ENCODE peak calls at places on chromosomes 13 and 19, in eight cellular contexts. A, X, C, Z, O, S, W and U are unnamed samples.

GRCh38 chr19:4294389-4294788 is 7.8 kb downstream of the TMIGD2 start:
- DNase-seq in C (no peak), O (no peak), Z (no peak), W (no peak), A (no peak), S (no peak), X (no peak), U (no peak)

GRCh38 chr19:4352701-4353121 is 9.3 kb downstream of the MPND start:
- DNase-seq in W (no peak), Z (peak; percentile 77), S (peak; percentile 65), C (peak; percentile 78), A (peak; percentile 47), O (no peak), X (no peak), U (no peak)

GRCh38 chr13:37608750-37609339 is 10.3 kb upstream of the POSTN start:
- DNase-seq in S (peak; percentile 1), A (no peak), W (no peak), X (no peak), Z (no peak), C (no peak), O (no peak), U (no peak)

GRCh38 chr19:48990400-48990799 is 2.7 kb downstream of the GYS1 start:
- DNase-seq in O (no peak), Z (no peak), W (no peak), A (no peak), X (no peak), S (no peak), C (no peak), U (no peak)

GRCh38 chr13:35720290-35720689 is 243.8 kb upstream of the MAB21L1 start:
- DNase-seq in Z (no peak), O (no peak), W (no peak), C (no peak), S (no peak), A (no peak), X (no peak), U (no peak)

GRCh38 chr19:52410276-52410675 is 12.6 kb downstream of the ZNF528 start:
- DNase-seq in X (no peak), C (no peak), W (no peak), O (no peak), Z (no peak), A (no peak), S (no peak), U (no peak)

GRCh38 chr13:108834193-108834592 is 204.8 kb downstream of the MYO16 start:
- DNase-seq in Z (no peak), O (no peak), A (no peak), X (no peak), S (no peak), W (no peak), C (no peak), U (no peak)

GRCh38 chr13:64675256-64675892 is 2554.8 kb downstream of the PCDH9 start:
- DNase-seq in X (no peak), O (no peak), C (peak; percentile 9), S (no peak), W (no peak), Z (peak; percentile 22), A (peak; percentile 32), U (no peak)

GRCh38 chr13:80871481-80871880 is 530.6 kb upstream of the SPRY2 start:
- DNase-seq in X (no peak), O (no peak), S (no peak), W (no peak), A (no peak), Z (peak; percentile 62), C (peak; percentile 36), U (no peak)

GRCh38 chr19:55173717-55174409 is 6.2 kb downstream of the SYT5 start:
- DNase-seq in C (peak; percentile 83), O (peak; percentile 66), S (peak; percentile 84), Z (peak; percentile 75), A (peak; percentile 39), X (peak; percentile 27), W (no peak), U (no peak)

GRCh38 chr13:97477824-97478223 is 43.9 kb downstream of the RAP2A start:
- DNase-seq in Z (no peak), S (no peak), O (no peak), A (no peak), X (no peak), W (no peak), C (no peak), U (no peak)

GRCh38 chr19:16327911-16328823 is 3.5 kb downstream of the KLF2 start:
- DNase-seq in C (peak; percentile 97), Z (peak; percentile 96), O (peak; percentile 78), W (peak; percentile 89), A (no peak), S (peak; percentile 68), X (peak; percentile 95), U (peak; percentile 58)

GRCh38 chr19:18416778-18417249 is 2.4 kb upstream of the SSBP4 start:
- DNase-seq in X (peak; percentile 93), C (peak; percentile 96), W (peak; percentile 93), A (peak; percentile 70), S (no peak), Z (peak; percentile 85), O (peak; percentile 96), U (peak; percentile 73)
- H3K27ac ChIP-seq in X (peak overlapping the region; percentile 89), C (peak overlapping the region; percentile 41), W (peak overlapping the region; percentile 86), A (peak overlapping the region; percentile 47), S (no peak overlapping the region), Z (peak overlapping the region; percentile 99), O (peak overlapping the region; percentile 96), U (peak overlapping the region; percentile 83)

GRCh38 chr19:35134601-35135091 is at the start of gene LGI4:
- DNase-seq in S (no peak), C (no peak), W (peak; percentile 63), O (no peak), Z (no peak), X (no peak), A (no peak), U (no peak)

GRCh38 chr19:35136977-35137702 is 1.5 kb upstream of the FXYD1 start:
- DNase-seq in X (no peak), S (no peak), C (no peak), W (peak; percentile 31), Z (no peak), A (peak; percentile 68), O (no peak), U (no peak)

GRCh38 chr19:35136231-35136630 is 1.4 kb upstream of the LGI4 start:
- DNase-seq in X (no peak), Z (no peak), O (no peak), A (no peak), W (no peak), S (no peak), C (no peak), U (no peak)

GRCh38 chr19:35133826-35134225 is 1.0 kb downstream of the LGI4 start:
- DNase-seq in O (no peak), A (no peak), Z (no peak), C (no peak), X (no peak), W (no peak), S (no peak), U (no peak)

DNA sequence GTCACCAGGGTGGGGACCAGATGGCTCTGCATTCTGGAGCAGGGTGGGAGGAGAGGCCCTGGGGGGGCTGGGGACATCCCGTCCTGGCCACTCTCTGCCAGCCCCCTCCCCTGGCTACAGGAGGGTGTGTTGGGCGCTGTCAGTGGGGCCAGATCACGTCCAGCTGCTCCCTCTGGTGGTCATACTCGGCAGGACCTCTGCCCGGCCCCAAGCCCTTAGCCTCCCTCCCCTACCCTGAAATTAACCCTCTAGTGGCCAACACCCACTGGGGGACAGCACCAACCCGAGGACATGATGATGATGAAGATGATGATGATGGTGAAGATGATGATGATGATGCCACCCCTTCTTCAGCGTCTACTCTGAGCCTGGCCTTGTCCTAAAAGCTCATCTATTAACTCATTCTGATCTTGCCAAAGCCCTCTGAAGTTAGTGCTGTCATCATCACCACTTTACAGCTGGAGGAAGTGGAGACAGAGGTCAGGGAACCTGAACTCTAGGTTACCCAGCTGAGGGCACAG is 590 bp upstream of the LGI4 start:
- DNase-seq in C (peak; percentile 76), X (peak; percentile 78), A (peak; percentile 65), Z (peak; percentile 65), O (peak; percentile 80), S (peak; percentile 79), W (peak; percentile 94), U (peak; percentile 45)
- H3K4me3 ChIP-seq in C (peak overlapping the region; percentile 16), X (peak overlapping the region; percentile 44), A (no peak overlapping the region), Z (no peak overlapping the region), O (peak overlapping the region; percentile 46), S (no peak overlapping the region), W (peak overlapping the region; percentile 66), U (no peak overlapping the region)

GRCh38 chr19:17943284-17944221 is 10.7 kb downstream of the CCDC124 start:
- DNase-seq in W (no peak), A (no peak), S (no peak), X (no peak), O (no peak), C (no peak), Z (no peak), U (no peak)

GRCh38 chr19:17946965-17947784 is 14.4 kb downstream of the CCDC124 start:
- DNase-seq in O (no peak), S (no peak), Z (no peak), C (no peak), A (peak; percentile 13), W (no peak), X (no peak), U (no peak)

GRCh38 chr19:17942181-17942580 is 9.4 kb downstream of the CCDC124 start:
- DNase-seq in X (no peak), Z (no peak), O (no peak), C (no peak), A (no peak), W (no peak), S (no peak), U (no peak)

GRCh38 chr19:17942582-17943283 is 9.9 kb downstream of the CCDC124 start:
- DNase-seq in A (no peak), O (no peak), W (no peak), Z (no peak), S (no peak), X (no peak), C (no peak), U (no peak)

GRCh38 chr19:17944301-17944700 is 11.5 kb downstream of the CCDC124 start:
- DNase-seq in O (no peak), Z (peak; percentile 86), W (no peak), S (no peak), X (no peak), C (peak; percentile 71), A (no peak), U (no peak)
- H3K27ac ChIP-seq in O (no peak overlapping the region), Z (no peak overlapping the region), W (no peak overlapping the region), S (no peak overlapping the region), X (no peak overlapping the region), C (no peak overlapping the region), A (no peak overlapping the region), U (no peak overlapping the region)

GRCh38 chr19:1102407-1103106 is 1.2 kb upstream of the GPX4 start:
- DNase-seq in S (peak; percentile 43), A (peak; percentile 91), W (no peak), Z (peak; percentile 100), O (no peak), C (peak; percentile 99), X (peak; percentile 85), U (peak; percentile 46)
- H3K4me3 ChIP-seq in S (no peak overlapping the region), A (peak overlapping the region; percentile 30), W (peak overlapping the region; percentile 88), Z (no peak overlapping the region), O (peak overlapping the region; percentile 28), C (no peak overlapping the region), X (peak overlapping the region; percentile 98), U (no peak overlapping the region)